ENCODE peak calls at places on chromosomes 5 and 9, in five cellular contexts. One of them, this sample, is unnamed.

GRCh38 chr9:134332266-134332665 is 6.0 kb downstream of the RXRA start:
- DNase-seq in SK-N-SH: no peak
- DNase-seq in WTC11: no peak
- DNase-seq in GM12878: no peak
- DNase-seq in A549: no peak
- DNase-seq in this sample: no peak

GRCh38 chr9:97889941-97890557 is 32.3 kb downstream of the TRMO start:
- DNase-seq in SK-N-SH: peak
- DNase-seq in WTC11: peak
- DNase-seq in GM12878: no peak
- DNase-seq in A549: peak
- DNase-seq in this sample: no peak

GRCh38 chr5:83553000-83553486 is 81.5 kb downstream of the VCAN start:
- DNase-seq in SK-N-SH: no peak
- DNase-seq in WTC11: no peak
- DNase-seq in GM12878: no peak
- DNase-seq in A549: no peak
- DNase-seq in this sample: peak

GRCh38 chr5:116032094-116032517 is at the start of gene ARL14EPL:
- DNase-seq in SK-N-SH: peak
- DNase-seq in WTC11: peak
- DNase-seq in GM12878: no peak
- DNase-seq in A549: peak
- DNase-seq in this sample: peak

GRCh38 chr5:180086816-180087426 is 15.4 kb upstream of the RNF130 start:
- DNase-seq in SK-N-SH: no peak
- DNase-seq in WTC11: no peak
- DNase-seq in GM12878: no peak
- DNase-seq in A549: no peak
- DNase-seq in this sample: no peak

GRCh38 chr5:31783762-31784161 is 144.8 kb downstream of the PDZD2 start:
- DNase-seq in SK-N-SH: peak
- DNase-seq in WTC11: no peak
- DNase-seq in GM12878: no peak
- DNase-seq in A549: no peak
- DNase-seq in this sample: no peak

GRCh38 chr5:57324888-57325287 is 151.0 kb downstream of the GPBP1 start:
- DNase-seq in SK-N-SH: no peak
- DNase-seq in WTC11: no peak
- DNase-seq in GM12878: no peak
- DNase-seq in A549: no peak
- DNase-seq in this sample: no peak

GRCh38 chr5:16492398-16493175 is 27.0 kb upstream of the ZNF622 start:
- DNase-seq in SK-N-SH: no peak
- DNase-seq in WTC11: no peak
- DNase-seq in GM12878: no peak
- DNase-seq in A549: peak
- DNase-seq in this sample: peak

GRCh38 chr5:103498800-103499199 is 63.8 kb downstream of the NUDT12 start:
- DNase-seq in SK-N-SH: no peak
- DNase-seq in WTC11: peak
- DNase-seq in GM12878: no peak
- DNase-seq in A549: no peak
- DNase-seq in this sample: no peak

GRCh38 chr9:27348785-27349489 is 52.0 kb upstream of the EQTN start:
- DNase-seq in SK-N-SH: no peak
- DNase-seq in WTC11: no peak
- DNase-seq in GM12878: no peak
- DNase-seq in A549: no peak
- DNase-seq in this sample: no peak

GRCh38 chr5:1933364-1934055 is 50.8 kb upstream of the IRX4 start:
- DNase-seq in SK-N-SH: no peak
- DNase-seq in WTC11: no peak
- DNase-seq in GM12878: no peak
- DNase-seq in A549: no peak
- DNase-seq in this sample: no peak

GRCh38 chr5:173547579-173547978 is 68.9 kb downstream of the BOD1 start:
- DNase-seq in SK-N-SH: no peak
- DNase-seq in WTC11: no peak
- DNase-seq in GM12878: peak
- DNase-seq in A549: no peak
- DNase-seq in this sample: peak

GRCh38 chr9:100498592-100498991 is 25.6 kb downstream of the TMEFF1 start:
- DNase-seq in SK-N-SH: no peak
- DNase-seq in WTC11: no peak
- DNase-seq in GM12878: no peak
- DNase-seq in A549: no peak
- DNase-seq in this sample: peak

GRCh38 chr9:4235951-4236804 is 63.7 kb downstream of the GLIS3 start:
- DNase-seq in SK-N-SH: no peak
- DNase-seq in WTC11: no peak
- DNase-seq in GM12878: no peak
- DNase-seq in A549: peak
- DNase-seq in this sample: peak

GRCh38 chr5:181204561-181205401 is at the start of gene TRIM7:
- DNase-seq in SK-N-SH: peak
- DNase-seq in WTC11: peak
- DNase-seq in GM12878: no peak
- DNase-seq in A549: peak
- DNase-seq in this sample: peak

GRCh38 chr5:51960617-51961115 is 577.4 kb downstream of the ISL1 start:
- DNase-seq in SK-N-SH: peak
- DNase-seq in WTC11: no peak
- DNase-seq in GM12878: no peak
- DNase-seq in A549: no peak
- DNase-seq in this sample: no peak

GRCh38 chr9:126701820-126702500 is 88.2 kb downstream of the LMX1B start:
- DNase-seq in SK-N-SH: peak
- DNase-seq in WTC11: no peak
- DNase-seq in GM12878: no peak
- DNase-seq in A549: no peak
- DNase-seq in this sample: no peak

GRCh38 chr5:113034182-113034773 is 57.7 kb downstream of the DCP2 start:
- DNase-seq in SK-N-SH: no peak
- DNase-seq in WTC11: no peak
- DNase-seq in GM12878: no peak
- DNase-seq in A549: no peak
- DNase-seq in this sample: peak

GRCh38 chr5:161284445-161284844 is 262.1 kb downstream of the GABRB2 start:
- DNase-seq in SK-N-SH: no peak
- DNase-seq in WTC11: no peak
- DNase-seq in GM12878: no peak
- DNase-seq in A549: no peak
- DNase-seq in this sample: no peak

GRCh38 chr5:138884094-138884493 is 9.0 kb upstream of the LRRTM2 start:
- DNase-seq in SK-N-SH: no peak
- DNase-seq in WTC11: no peak
- DNase-seq in GM12878: no peak
- DNase-seq in A549: no peak
- DNase-seq in this sample: no peak

GRCh38 chr9:127873886-127874285 is 3.6 kb downstream of the AK1 start:
- DNase-seq in SK-N-SH: peak
- DNase-seq in WTC11: no peak
- DNase-seq in GM12878: no peak
- DNase-seq in A549: no peak
- DNase-seq in this sample: no peak

GRCh38 chr9:35844628-35845301 is 15.7 kb downstream of the TMEM8B start:
- DNase-seq in SK-N-SH: no peak
- DNase-seq in WTC11: no peak
- DNase-seq in GM12878: peak
- DNase-seq in A549: no peak
- DNase-seq in this sample: peak

DNA sequence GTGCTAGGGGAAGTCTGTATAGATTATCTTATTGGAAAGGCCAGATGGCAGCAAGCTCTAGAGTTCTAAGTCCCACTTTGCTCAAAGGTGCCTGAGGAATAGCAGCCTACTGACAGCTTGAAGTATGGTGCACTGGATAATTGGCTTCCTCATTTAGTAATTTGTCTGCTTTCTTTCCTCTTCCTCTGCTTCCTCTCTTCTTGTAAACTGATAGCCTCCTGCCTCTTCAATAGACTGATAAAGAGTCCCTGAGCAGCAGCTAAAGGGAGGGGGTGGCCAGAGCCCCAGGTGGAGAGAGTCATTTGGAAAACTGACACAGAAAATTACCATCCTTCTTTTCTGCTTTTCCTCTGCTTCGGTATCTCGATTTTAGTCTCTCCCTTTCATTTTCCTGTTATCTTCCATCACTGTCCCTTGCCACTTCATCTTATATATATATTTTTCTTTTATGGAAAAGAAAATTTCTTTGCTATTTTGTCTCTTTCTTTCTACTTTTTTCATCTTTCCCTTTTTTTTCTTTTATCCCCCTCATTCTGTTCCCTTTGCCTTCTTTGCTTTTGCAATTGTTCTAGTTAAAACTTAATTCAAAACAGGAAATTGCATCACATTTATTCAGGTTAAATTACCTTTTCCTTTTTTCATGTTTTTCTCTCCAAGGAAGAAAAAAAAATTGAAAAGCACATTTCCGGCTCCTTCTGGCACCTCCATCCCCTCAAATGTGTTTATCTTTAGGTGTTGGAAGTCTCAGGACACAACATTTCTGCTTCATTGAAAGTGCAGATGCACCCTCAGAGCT is 177.1 kb downstream of the FGF1 start:
- DNase-seq in SK-N-SH: no peak
- DNase-seq in WTC11: no peak
- DNase-seq in GM12878: no peak
- DNase-seq in A549: no peak
- DNase-seq in this sample: no peak
- TF ChIP-seq USF2 in SK-N-SH: no peak
- TF ChIP-seq USF2 in WTC11: no peak
- TF ChIP-seq USF2 in GM12878: no peak
- TF ChIP-seq USF2 in A549: no peak
- TF ChIP-seq USF2 in this sample: no peak

GRCh38 chr5:61824396-61824795 is 481.6 kb upstream of the KIF2A start:
- DNase-seq in SK-N-SH: no peak
- DNase-seq in WTC11: no peak
- DNase-seq in GM12878: no peak
- DNase-seq in A549: no peak
- DNase-seq in this sample: no peak
- TF ChIP-seq USF2 in SK-N-SH: no peak
- TF ChIP-seq USF2 in WTC11: no peak
- TF ChIP-seq USF2 in GM12878: no peak
- TF ChIP-seq USF2 in A549: no peak
- TF ChIP-seq USF2 in this sample: no peak

DNA sequence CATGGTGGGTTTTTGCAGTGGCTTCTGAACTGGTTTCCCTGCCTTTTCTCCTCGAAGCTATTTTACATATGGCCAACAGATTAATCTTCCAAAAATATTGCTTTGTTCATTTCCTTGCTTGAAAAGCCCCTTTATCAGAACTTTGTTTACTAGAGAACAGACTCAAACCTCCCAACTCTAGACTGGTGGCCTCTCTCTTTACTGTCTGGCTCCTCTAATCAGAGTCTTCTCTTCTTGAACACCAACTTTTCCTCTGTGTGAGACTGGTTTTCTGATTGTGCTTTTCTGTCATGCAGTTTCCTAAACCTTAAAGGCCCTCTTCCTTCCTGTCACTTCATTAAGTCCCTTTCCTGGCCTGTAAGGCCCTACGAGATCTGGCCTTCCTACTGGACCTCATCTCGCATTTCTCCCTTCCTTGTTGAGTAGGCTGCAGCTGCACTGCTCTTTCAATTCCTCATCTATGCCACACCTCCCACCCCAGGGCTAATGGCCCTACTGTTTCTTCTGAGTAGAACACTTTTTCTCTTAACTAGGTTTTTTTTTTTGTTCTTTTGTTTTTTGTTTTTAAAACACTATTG is 5.7 kb downstream of the C9orf43 start:
- DNase-seq in SK-N-SH: no peak
- DNase-seq in WTC11: no peak
- DNase-seq in GM12878: peak
- DNase-seq in A549: no peak
- DNase-seq in this sample: no peak
- TF ChIP-seq USF2 in SK-N-SH: no peak
- TF ChIP-seq USF2 in WTC11: no peak
- TF ChIP-seq USF2 in GM12878: no peak
- TF ChIP-seq USF2 in A549: no peak
- TF ChIP-seq USF2 in this sample: no peak

GRCh38 chr5:176743136-176743827 is 67.1 kb upstream of the UNC5A start:
- DNase-seq in SK-N-SH: peak
- DNase-seq in WTC11: peak
- DNase-seq in GM12878: no peak
- DNase-seq in A549: no peak
- DNase-seq in this sample: no peak

GRCh38 chr5:176741566-176742211 is 68.7 kb upstream of the UNC5A start:
- DNase-seq in SK-N-SH: peak
- DNase-seq in WTC11: no peak
- DNase-seq in GM12878: no peak
- DNase-seq in A549: no peak
- DNase-seq in this sample: no peak

GRCh38 chr5:176740702-176741565 is 69.4 kb upstream of the UNC5A start:
- DNase-seq in SK-N-SH: no peak
- DNase-seq in WTC11: no peak
- DNase-seq in GM12878: no peak
- DNase-seq in A549: no peak
- DNase-seq in this sample: no peak

GRCh38 chr5:176743828-176744583 is 66.4 kb upstream of the UNC5A start:
- DNase-seq in SK-N-SH: peak
- DNase-seq in WTC11: no peak
- DNase-seq in GM12878: no peak
- DNase-seq in A549: no peak
- DNase-seq in this sample: no peak

DNA sequence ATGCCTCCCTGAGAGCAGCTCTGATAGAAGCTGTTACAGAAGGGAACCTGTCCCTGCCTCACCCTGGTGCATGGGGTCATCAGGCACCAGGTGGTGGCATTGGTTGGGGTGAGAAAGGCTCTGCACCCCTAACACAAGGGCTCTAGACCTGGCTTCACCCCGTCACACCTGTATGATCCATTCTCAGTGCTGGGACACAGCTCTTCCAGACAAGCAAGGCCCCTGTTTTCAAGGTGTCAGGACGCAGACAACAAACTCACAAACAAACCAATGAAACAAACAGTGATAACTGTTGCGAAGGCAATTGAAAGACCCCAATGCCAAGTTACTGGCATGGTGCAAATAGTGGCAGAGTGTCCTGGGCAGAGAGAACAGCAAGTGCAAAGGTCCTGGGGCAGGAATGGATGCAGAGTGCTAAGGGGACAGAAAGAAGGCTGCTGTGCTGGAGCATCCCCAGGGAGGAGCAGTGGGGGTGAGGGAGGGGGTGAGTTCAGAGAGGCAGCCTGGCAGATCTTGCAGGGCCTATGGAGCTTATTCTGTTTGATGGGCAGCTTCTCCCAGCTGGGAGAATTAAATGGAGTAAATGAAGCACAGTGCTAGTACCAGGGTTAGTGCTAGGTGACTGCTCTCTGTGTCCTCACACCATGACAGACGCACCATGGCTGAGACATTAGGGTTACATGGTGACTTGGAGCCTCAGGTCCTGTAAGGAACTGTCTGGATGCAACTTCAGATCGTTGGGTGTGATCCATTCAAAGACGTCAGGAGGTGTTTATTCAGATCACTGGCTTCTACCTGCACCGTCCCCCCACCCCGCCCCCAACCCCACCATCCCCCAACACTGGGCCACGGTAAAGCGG is 67.9 kb upstream of the UNC5A start:
- DNase-seq in SK-N-SH: peak
- DNase-seq in WTC11: no peak
- DNase-seq in GM12878: no peak
- DNase-seq in A549: no peak
- DNase-seq in this sample: no peak
- TF ChIP-seq USF2 in SK-N-SH: no peak
- TF ChIP-seq USF2 in WTC11: no peak
- TF ChIP-seq USF2 in GM12878: no peak
- TF ChIP-seq USF2 in A549: no peak
- TF ChIP-seq USF2 in this sample: no peak